ENCODE peak calls at places on chromosomes 4 and X, in four cellular contexts. V is brain microvascular endothelial cell, C is GM23248, A is fibroblast of lung. X is an unnamed sample.

GRCh38 chr4:53541577-53542206 is 49.6 kb downstream of the LNX1 start:
- DNase-seq in V (peak; percentile 76), C (peak; percentile 95), A (peak; percentile 96), X (no peak)

GRCh38 chr4:142316913-142317312 is 529.2 kb downstream of the INPP4B start:
- DNase-seq in V (no peak), C (no peak), A (no peak), X (no peak)

GRCh38 chr4:79661196-79661595 is 253.2 kb upstream of the GK2 start:
- DNase-seq in V (no peak), C (no peak), A (no peak), X (no peak)

GRCh38 chrX:71111851-71112468 is 583 bp upstream of the IL2RG start:
- DNase-seq in V (no peak), C (no peak), A (no peak), X (no peak)

GRCh38 chrX:153920546-153920945 is 5.5 kb downstream of the ARHGAP4 start:
- DNase-seq in V (no peak), C (no peak), A (no peak), X (no peak)

GRCh38 chrX:110852180-110852579 is 56.6 kb upstream of the CHRDL1 start:
- DNase-seq in V (no peak), C (peak; percentile 55), A (peak; percentile 4), X (no peak)

GRCh38 chr4:24594887-24595286 is 10.5 kb upstream of the DHX15 start:
- DNase-seq in V (peak; percentile 74), C (no peak), A (peak; percentile 56), X (no peak)

GRCh38 chrX:104318330-104319009 is 63.7 kb upstream of the ESX1 start:
- DNase-seq in V (peak; percentile 17), C (peak; percentile 77), A (peak; percentile 76), X (peak; percentile 69)

GRCh38 chr4:48699470-48699869 is 80.6 kb downstream of the FRYL start:
- DNase-seq in V (peak; percentile 1), C (peak; percentile 44), A (peak; percentile 59), X (peak; percentile 14)

GRCh38 chr4:94561249-94562024 is 109.7 kb downstream of the PDLIM5 start:
- DNase-seq in V (peak; percentile 63), C (peak; percentile 77), A (peak; percentile 96), X (no peak)

GRCh38 chr4:102663073-102663472 is 97.7 kb downstream of the MANBA start:
- DNase-seq in V (peak; percentile 43), C (peak; percentile 70), A (peak; percentile 86), X (peak; percentile 29)

GRCh38 chrX:57817302-57817701 is 93.0 kb downstream of the ZXDA start:
- DNase-seq in V (no peak), C (peak; percentile 15), A (no peak), X (no peak)

GRCh38 chr4:6201580-6202091 is 1.3 kb upstream of the JAKMIP1 start:
- DNase-seq in V (no peak), C (no peak), A (no peak), X (no peak)

GRCh38 chrX:40304115-40304514 is 206.4 kb upstream of the BCOR start:
- DNase-seq in V (no peak), C (no peak), A (no peak), X (no peak)

GRCh38 chr4:90121961-90122748 is 5.0 kb upstream of the CCSER1 start:
- DNase-seq in V (no peak), C (no peak), A (peak; percentile 77), X (peak; percentile 81)

GRCh38 chrX:110006826-110007375 is 4.0 kb downstream of the TMEM164 start:
- DNase-seq in V (no peak), C (peak; percentile 14), A (no peak), X (no peak)

GRCh38 chr4:94732358-94732698 is 25.4 kb upstream of the BMPR1B start:
- DNase-seq in V (no peak), C (no peak), A (no peak), X (no peak)

GRCh38 chrX:1355131-1355799 is 18.7 kb downstream of the IL3RA start:
- DNase-seq in V (no peak), C (no peak), A (no peak), X (no peak)

GRCh38 chrX:22922961-22923360 is 76.8 kb upstream of the DDX53 start:
- DNase-seq in V (peak; percentile 58), C (peak; percentile 66), A (peak; percentile 69), X (no peak)

GRCh38 chrX:17788439-17788838 is 51.1 kb downstream of the SCML1 start:
- DNase-seq in V (peak; percentile 1), C (peak; percentile 40), A (peak; percentile 24), X (no peak)

GRCh38 chrX:111041018-111041462 is 55.0 kb upstream of the PAK3 start:
- DNase-seq in V (peak; percentile 57), C (peak; percentile 43), A (peak; percentile 97), X (no peak)

GRCh38 chr4:116531870-116532269 is 553.5 kb downstream of the TRAM1L1 start:
- DNase-seq in V (no peak), C (no peak), A (no peak), X (no peak)

GRCh38 chr4:1293531-1293941 is 3.8 kb downstream of the MAEA start:
- DNase-seq in V (no peak), C (no peak), A (no peak), X (no peak)

GRCh38 chr4:158094413-158095110 is 78.3 kb downstream of the GASK1B start:
- DNase-seq in V (peak; percentile 83), C (peak; percentile 38), A (peak; percentile 96), X (peak; percentile 36)

GRCh38 chr4:41129128-41129754 is 85.1 kb downstream of the APBB2 start:
- DNase-seq in V (no peak), C (no peak), A (no peak), X (no peak)

GRCh38 chr4:112147697-112148096 is 2.4 kb downstream of the FAM241A start:
- DNase-seq in V (no peak), C (peak; percentile 70), A (no peak), X (no peak)

GRCh38 chrX:76520273-76521054 is 93.0 kb downstream of the MAGEE1 start:
- DNase-seq in V (no peak), C (no peak), A (no peak), X (no peak)

GRCh38 chr4:125368684-125369083 is 53.9 kb downstream of the FAT4 start:
- DNase-seq in V (peak; percentile 84), C (peak; percentile 72), A (peak; percentile 89), X (no peak)

GRCh38 chrX:107935200-107935599 is 47.0 kb downstream of the TEX13B start:
- DNase-seq in V (peak; percentile 8), C (peak; percentile 43), A (peak; percentile 59), X (peak; percentile 58)

GRCh38 chrX:135985123-135985973 is at the start of gene SLC9A6:
- DNase-seq in V (peak; percentile 4), C (peak; percentile 73), A (peak; percentile 47), X (no peak)

GRCh38 chrX:135982860-135983259 is 2.4 kb upstream of the SLC9A6 start:
- DNase-seq in V (no peak), C (peak; percentile 27), A (no peak), X (no peak)

GRCh38 chrX:135985974-135986312 is 708 bp downstream of the SLC9A6 start:
- DNase-seq in V (no peak), C (no peak), A (no peak), X (no peak)

GRCh38 chrX:135981662-135982061 is 3.6 kb upstream of the SLC9A6 start:
- DNase-seq in V (no peak), C (no peak), A (no peak), X (no peak)

DNA sequence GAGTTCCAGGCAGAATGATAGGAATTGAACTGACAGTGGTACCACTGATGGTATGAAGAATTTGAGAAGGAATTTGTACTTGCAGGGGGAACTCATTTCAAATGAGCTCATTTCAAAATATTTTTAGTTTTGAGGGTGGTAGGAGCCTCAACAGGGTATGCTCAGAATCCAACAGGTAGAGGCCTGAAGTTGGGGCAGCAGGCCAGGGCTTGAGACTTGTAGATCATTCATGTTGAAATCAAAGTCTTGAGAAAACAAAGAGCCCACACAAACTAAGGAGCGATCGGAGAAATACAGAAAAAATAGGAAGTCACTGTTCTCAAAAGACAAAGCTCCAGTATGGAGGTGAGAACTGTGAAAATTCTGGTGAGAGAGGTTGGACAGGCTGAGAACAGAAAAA is 1.0 kb upstream of the SLC9A6 start:
- DNase-seq in V (no peak), C (no peak), A (no peak), X (no peak)
- H3K27ac ChIP-seq in V (no peak overlapping the region), C (peak overlapping the region; percentile 34), A (no peak overlapping the region), X (peak overlapping the region; percentile 39)

GRCh38 chr4:188942606-188943005 is 803.4 kb downstream of the TRIML1 start:
- DNase-seq in V (no peak), C (no peak), A (no peak), X (no peak)
- H3K27ac ChIP-seq in V (no peak overlapping the region), C (peak overlapping the region; percentile 49), A (peak overlapping the region; percentile 78), X (peak overlapping the region; percentile 89)

DNA sequence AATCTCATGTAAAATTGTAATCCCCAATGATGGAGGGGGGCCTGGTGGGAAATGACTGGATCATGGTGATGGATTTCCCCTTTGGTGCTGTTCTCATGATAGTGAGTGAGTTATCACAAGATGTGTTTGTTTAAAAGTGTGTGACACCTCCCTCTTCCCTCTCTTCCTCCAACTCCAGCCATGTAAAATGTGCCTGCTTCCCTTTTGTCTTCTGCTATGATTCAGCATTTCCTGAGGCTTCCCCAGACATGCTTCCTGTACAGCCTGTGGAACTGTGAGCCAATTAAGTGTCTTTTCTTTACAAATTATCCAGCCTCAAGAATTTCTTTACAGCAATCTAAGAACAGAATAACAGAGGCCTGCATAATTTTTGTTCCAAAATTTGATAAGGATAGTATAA is 85.2 kb downstream of the ANAPC10 start:
- DNase-seq in V (peak; percentile 58), C (peak; percentile 55), A (peak; percentile 85), X (peak; percentile 26)
- H3K27ac ChIP-seq in V (peak overlapping the region; percentile 55), C (peak overlapping the region; percentile 31), A (peak overlapping the region; percentile 38), X (peak overlapping the region; percentile 42)

GRCh38 chrX:48911407-48912182 is at the start of gene SLC35A2:
- DNase-seq in V (peak; percentile 70), C (peak; percentile 81), A (peak; percentile 77), X (no peak)
- H3K27ac ChIP-seq in V (peak within 1 kb of the TSS; percentile 87), C (peak within 1 kb of the TSS; percentile 91), A (peak within 1 kb of the TSS; percentile 93), X (peak within 1 kb of the TSS; percentile 90)

GRCh38 chr4:133131829-133132485 is 17.1 kb upstream of the PCDH10 start:
- DNase-seq in V (no peak), C (no peak), A (peak; percentile 6), X (no peak)
- H3K27ac ChIP-seq in V (no peak overlapping the region), C (no peak overlapping the region), A (no peak overlapping the region), X (no peak overlapping the region)

GRCh38 chr4:138978028-138978585 is 37.5 kb upstream of the NOCT start:
- DNase-seq in V (no peak), C (no peak), A (no peak), X (no peak)

GRCh38 chr4:138978600-138978999 is 37.0 kb upstream of the NOCT start:
- DNase-seq in V (no peak), C (no peak), A (no peak), X (no peak)

GRCh38 chr4:138976526-138976925 is 39.1 kb upstream of the NOCT start:
- DNase-seq in V (no peak), C (no peak), A (no peak), X (no peak)

GRCh38 chr4:138979742-138980141 is 35.8 kb upstream of the NOCT start:
- DNase-seq in V (no peak), C (no peak), A (no peak), X (no peak)

DNA sequence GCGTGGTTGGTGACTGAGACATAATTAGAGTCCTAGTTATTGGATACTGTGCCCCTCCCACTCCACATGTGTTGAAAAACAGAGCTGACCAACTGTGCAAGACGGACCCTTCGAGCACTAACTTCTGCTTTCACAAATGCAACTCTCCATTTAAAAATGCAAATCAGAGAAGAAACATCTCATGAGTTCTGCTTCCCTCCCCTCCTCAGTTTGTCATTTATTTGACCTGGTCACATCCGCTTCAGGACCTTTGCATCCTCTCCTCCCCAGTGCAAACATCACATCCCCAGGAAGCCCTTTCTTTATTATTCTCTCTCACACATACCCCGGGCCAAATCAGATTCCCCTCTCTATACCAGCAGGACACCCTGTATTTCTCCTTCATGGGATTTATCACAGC is 38.1 kb upstream of the NOCT start:
- DNase-seq in V (no peak), C (no peak), A (no peak), X (no peak)
- H3K27ac ChIP-seq in V (no peak overlapping the region), C (no peak overlapping the region), A (no peak overlapping the region), X (no peak overlapping the region)